ENCODE peak calls at places on chromosomes 7 and 10, in four cellular contexts. One of them, this sample, is unnamed. For H3K4me1, the result is how much of the 10 kb centered on the place peaks cover.

GRCh38 chr10:123413353-123413752 is 252.8 kb upstream of the GPR26 start:
- DNase-seq in heart left ventricle: no peak
- DNase-seq in MM.1S: peak
- DNase-seq in PC-3: peak
- DNase-seq in this sample: no peak

GRCh38 chr10:93080350-93081046 is 6.8 kb downstream of the CYP26A1 start:
- DNase-seq in heart left ventricle: no peak
- DNase-seq in MM.1S: peak
- DNase-seq in PC-3: peak
- DNase-seq in this sample: peak

GRCh38 chr7:2193120-2193519 is 39.6 kb downstream of the MAD1L1 start:
- DNase-seq in heart left ventricle: no peak
- DNase-seq in MM.1S: no peak
- DNase-seq in PC-3: no peak
- DNase-seq in this sample: peak

GRCh38 chr7:129864042-129864441 is 88.7 kb downstream of the UBE2H start:
- DNase-seq in heart left ventricle: peak
- DNase-seq in MM.1S: no peak
- DNase-seq in PC-3: no peak
- DNase-seq in this sample: no peak

GRCh38 chr10:88657901-88658300 is 6.3 kb upstream of the LIPF start:
- DNase-seq in heart left ventricle: no peak
- DNase-seq in MM.1S: no peak
- DNase-seq in PC-3: no peak
- DNase-seq in this sample: no peak

GRCh38 chr7:25564980-25565379 is 336.7 kb upstream of the NPVF start:
- DNase-seq in heart left ventricle: no peak
- DNase-seq in MM.1S: no peak
- DNase-seq in PC-3: no peak
- DNase-seq in this sample: no peak

GRCh38 chr10:35003906-35004305 is 86.2 kb downstream of the CUL2 start:
- DNase-seq in heart left ventricle: no peak
- DNase-seq in MM.1S: no peak
- DNase-seq in PC-3: no peak
- DNase-seq in this sample: no peak

GRCh38 chr10:101110856-101111523 is 20.1 kb upstream of the TLX1 start:
- DNase-seq in heart left ventricle: no peak
- DNase-seq in MM.1S: no peak
- DNase-seq in PC-3: peak
- DNase-seq in this sample: no peak

GRCh38 chr7:7613210-7613609 is 27.3 kb upstream of the UMAD1 start:
- DNase-seq in heart left ventricle: no peak
- DNase-seq in MM.1S: no peak
- DNase-seq in PC-3: no peak
- DNase-seq in this sample: no peak
- H3K4me1 ChIP-seq in heart left ventricle: under half
- H3K4me1 ChIP-seq in MM.1S: under half
- H3K4me1 ChIP-seq in PC-3: under half
- H3K4me1 ChIP-seq in this sample: under half

DNA sequence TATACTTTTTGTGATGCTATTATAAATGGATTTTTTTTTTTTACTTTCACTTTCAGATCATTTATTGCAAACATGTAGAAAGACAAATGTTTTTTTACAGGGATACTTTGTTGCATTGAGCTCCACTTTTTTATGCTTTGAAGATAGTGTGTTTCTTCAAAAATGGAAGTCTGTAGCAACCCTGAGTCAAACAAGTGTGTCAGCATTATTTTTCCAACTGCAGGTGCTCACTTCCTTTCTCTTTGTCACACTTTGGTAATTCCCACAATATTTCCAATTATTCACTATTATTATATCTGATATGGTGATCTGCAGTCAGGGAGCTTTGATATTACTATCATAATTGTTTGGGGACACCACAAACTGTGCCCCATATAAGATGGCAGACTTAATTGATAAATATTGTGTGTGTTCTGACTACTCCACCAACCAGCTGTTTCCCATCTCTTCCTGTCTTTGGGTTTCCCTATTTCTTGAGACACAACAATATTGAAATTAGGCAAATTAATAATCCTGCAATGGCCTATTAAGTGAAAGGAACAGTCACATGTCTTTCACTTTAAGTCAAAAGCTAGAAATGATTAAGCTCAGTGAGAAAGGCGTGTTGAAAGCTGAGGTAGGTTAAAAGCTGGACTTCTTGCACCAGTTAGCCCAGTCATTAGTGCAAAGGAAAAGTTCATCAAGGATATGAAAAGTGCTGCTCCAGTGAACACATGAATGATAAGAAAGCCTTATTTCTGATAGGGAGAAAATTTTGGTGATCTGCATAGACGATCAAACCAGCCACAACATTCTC is 231.3 kb upstream of the SH2B2 start:
- DNase-seq in heart left ventricle: no peak
- DNase-seq in MM.1S: no peak
- DNase-seq in PC-3: no peak
- DNase-seq in this sample: no peak
- H3K4me1 ChIP-seq in heart left ventricle: under half
- H3K4me1 ChIP-seq in MM.1S: under half
- H3K4me1 ChIP-seq in PC-3: under half
- H3K4me1 ChIP-seq in this sample: under half

GRCh38 chr7:148858489-148858888 is 25.6 kb downstream of the EZH2 start:
- DNase-seq in heart left ventricle: no peak
- DNase-seq in MM.1S: no peak
- DNase-seq in PC-3: no peak
- DNase-seq in this sample: no peak
- H3K4me1 ChIP-seq in heart left ventricle: under half
- H3K4me1 ChIP-seq in MM.1S: under half
- H3K4me1 ChIP-seq in PC-3: under half
- H3K4me1 ChIP-seq in this sample: under half

GRCh38 chr7:137989127-137989526 is 12.8 kb downstream of the CREB3L2 start:
- DNase-seq in heart left ventricle: peak
- DNase-seq in MM.1S: no peak
- DNase-seq in PC-3: no peak
- DNase-seq in this sample: no peak
- H3K4me1 ChIP-seq in heart left ventricle: half or more
- H3K4me1 ChIP-seq in MM.1S: half or more
- H3K4me1 ChIP-seq in PC-3: under half
- H3K4me1 ChIP-seq in this sample: under half

GRCh38 chr10:79152423-79152817 is 83.7 kb downstream of the ZMIZ1 start:
- DNase-seq in heart left ventricle: no peak
- DNase-seq in MM.1S: no peak
- DNase-seq in PC-3: no peak
- DNase-seq in this sample: no peak
- H3K4me1 ChIP-seq in heart left ventricle: half or more
- H3K4me1 ChIP-seq in MM.1S: under half
- H3K4me1 ChIP-seq in PC-3: half or more
- H3K4me1 ChIP-seq in this sample: half or more

GRCh38 chr10:29740981-29741545 is 106.3 kb upstream of the SVIL start:
- DNase-seq in heart left ventricle: no peak
- DNase-seq in MM.1S: no peak
- DNase-seq in PC-3: no peak
- DNase-seq in this sample: peak
- H3K4me1 ChIP-seq in heart left ventricle: under half
- H3K4me1 ChIP-seq in MM.1S: under half
- H3K4me1 ChIP-seq in PC-3: under half
- H3K4me1 ChIP-seq in this sample: under half

DNA sequence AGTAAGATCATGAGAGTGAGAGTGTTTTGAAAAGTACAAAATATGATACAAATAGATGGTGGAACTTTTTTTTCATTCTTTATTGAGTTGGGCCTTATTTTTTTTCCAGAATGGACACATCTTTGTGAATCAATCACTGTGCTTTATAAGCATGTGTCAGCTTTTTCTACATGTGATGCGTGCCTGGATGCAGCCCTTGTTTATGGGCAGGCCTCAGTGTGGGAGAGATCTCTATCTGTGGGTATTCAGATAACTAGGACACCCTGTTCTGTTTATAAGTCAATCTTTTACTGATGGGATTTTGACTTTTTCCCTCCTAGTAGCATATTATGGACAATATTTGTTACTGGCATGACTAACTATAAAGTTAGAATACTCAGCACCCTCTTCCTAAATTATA is 42.9 kb upstream of the IKZF1 start:
- DNase-seq in heart left ventricle: no peak
- DNase-seq in MM.1S: no peak
- DNase-seq in PC-3: no peak
- DNase-seq in this sample: no peak
- H3K4me1 ChIP-seq in heart left ventricle: under half
- H3K4me1 ChIP-seq in MM.1S: under half
- H3K4me1 ChIP-seq in PC-3: under half
- H3K4me1 ChIP-seq in this sample: under half

GRCh38 chr7:28178537-28178936 is 2.1 kb downstream of the JAZF1 start:
- DNase-seq in heart left ventricle: no peak
- DNase-seq in MM.1S: no peak
- DNase-seq in PC-3: peak
- DNase-seq in this sample: no peak

GRCh38 chr7:28176174-28176573 is 4.4 kb downstream of the JAZF1 start:
- DNase-seq in heart left ventricle: no peak
- DNase-seq in MM.1S: no peak
- DNase-seq in PC-3: no peak
- DNase-seq in this sample: no peak

GRCh38 chr7:28179081-28180030 is 1.2 kb downstream of the JAZF1 start:
- DNase-seq in heart left ventricle: peak
- DNase-seq in MM.1S: peak
- DNase-seq in PC-3: peak
- DNase-seq in this sample: peak

GRCh38 chr7:28176645-28177044 is 4.0 kb downstream of the JAZF1 start:
- DNase-seq in heart left ventricle: no peak
- DNase-seq in MM.1S: no peak
- DNase-seq in PC-3: no peak
- DNase-seq in this sample: no peak

GRCh38 chr7:28177836-28178235 is 2.8 kb downstream of the JAZF1 start:
- DNase-seq in heart left ventricle: no peak
- DNase-seq in MM.1S: no peak
- DNase-seq in PC-3: no peak
- DNase-seq in this sample: no peak
- H3K4me1 ChIP-seq in heart left ventricle: under half
- H3K4me1 ChIP-seq in MM.1S: under half
- H3K4me1 ChIP-seq in PC-3: under half
- H3K4me1 ChIP-seq in this sample: under half

GRCh38 chr10:80453392-80453714 is 757 bp upstream of the TSPAN14 start:
- DNase-seq in heart left ventricle: no peak
- DNase-seq in MM.1S: no peak
- DNase-seq in PC-3: no peak
- DNase-seq in this sample: no peak
- H3K4me1 ChIP-seq in heart left ventricle: under half
- H3K4me1 ChIP-seq in MM.1S: under half
- H3K4me1 ChIP-seq in PC-3: under half
- H3K4me1 ChIP-seq in this sample: under half

DNA sequence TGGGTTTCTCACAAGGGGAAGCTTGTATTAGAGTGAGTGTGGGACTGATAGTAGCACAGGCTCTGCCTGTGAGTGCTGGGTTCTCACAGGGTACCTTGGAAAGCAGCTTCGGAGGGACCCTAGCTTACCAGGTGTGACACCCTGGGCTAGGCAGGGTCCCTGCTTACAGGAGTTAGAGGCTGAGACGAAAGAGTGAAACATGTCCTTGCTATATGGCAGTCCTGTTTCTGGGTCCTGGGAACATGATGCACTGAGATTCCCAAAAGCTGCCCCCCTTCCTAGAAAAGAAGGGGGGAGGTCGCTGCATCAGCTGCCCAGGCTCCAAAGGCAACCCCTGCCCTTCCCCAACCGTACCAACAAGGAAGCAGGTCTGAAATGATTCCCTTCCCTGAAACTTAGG is 6.3 kb upstream of the ARHGAP22 start:
- DNase-seq in heart left ventricle: no peak
- DNase-seq in MM.1S: no peak
- DNase-seq in PC-3: no peak
- DNase-seq in this sample: no peak
- H3K4me1 ChIP-seq in heart left ventricle: under half
- H3K4me1 ChIP-seq in MM.1S: under half
- H3K4me1 ChIP-seq in PC-3: under half
- H3K4me1 ChIP-seq in this sample: under half